ENCODE peak calls at places on chromosomes 1 and 21, in four cellular contexts. T, Y, E and A are unnamed samples.

GRCh38 chr1:52463891-52464290 is 59.5 kb downstream of the PRPF38A start:
- DNase-seq in T (no peak), Y (no peak), E (no peak), A (no peak)

GRCh38 chr1:154567386-154568164 is at the start of gene CHRNB2:
- DNase-seq in T (no peak), Y (peak; percentile 48), E (peak; percentile 80), A (peak; percentile 93)

GRCh38 chr1:111990026-111990877 is 784 bp upstream of the KCND3 start:
- DNase-seq in T (no peak), Y (no peak), E (no peak), A (no peak)

GRCh38 chr1:25715888-25716287 is 84.1 kb upstream of the SELENON start:
- DNase-seq in T (no peak), Y (no peak), E (peak; percentile 31), A (no peak)

GRCh38 chr1:181033128-181033798 is 520 bp upstream of the MR1 start:
- DNase-seq in T (peak; percentile 43), Y (no peak), E (peak; percentile 87), A (no peak)

GRCh38 chr1:13616234-13616633 is 32.6 kb downstream of the PDPN start:
- DNase-seq in T (no peak), Y (no peak), E (no peak), A (no peak)

GRCh38 chr1:208029381-208030319 is 118.7 kb upstream of the CD34 start:
- DNase-seq in T (peak; percentile 66), Y (no peak), E (no peak), A (no peak)

GRCh38 chr1:151711940-151712339 is 4.7 kb downstream of the CELF3 start:
- DNase-seq in T (no peak), Y (no peak), E (no peak), A (no peak)

GRCh38 chr1:116352349-116352813 is 20.7 kb upstream of the ATP1A1 start:
- DNase-seq in T (no peak), Y (no peak), E (peak; percentile 24), A (no peak)

GRCh38 chr1:226637147-226637935 is 88.8 kb downstream of the STUM start:
- DNase-seq in T (no peak), Y (no peak), E (no peak), A (no peak)

GRCh38 chr1:100400332-100400933 is 48.1 kb downstream of the CDC14A start:
- DNase-seq in T (no peak), Y (no peak), E (peak; percentile 89), A (no peak)

GRCh38 chr1:174995121-174995520 is 4.6 kb upstream of the CACYBP start:
- DNase-seq in T (no peak), Y (no peak), E (no peak), A (no peak)

GRCh38 chr1:30685796-30686165 is 37.6 kb downstream of the MATN1 start:
- DNase-seq in T (no peak), Y (no peak), E (no peak), A (no peak)

GRCh38 chr21:18030248-18030647 is 211.1 kb upstream of the C21orf91 start:
- DNase-seq in T (no peak), Y (no peak), E (peak; percentile 88), A (no peak)

GRCh38 chr1:24114753-24115152 is 2.8 kb upstream of the MYOM3 start:
- DNase-seq in T (no peak), Y (no peak), E (no peak), A (no peak)

GRCh38 chr1:1540015-1540816 is at the start of gene TMEM240:
- DNase-seq in T (peak; percentile 56), Y (no peak), E (no peak), A (peak; percentile 77)

GRCh38 chr1:177170756-177171535 is at the start of gene BRINP2:
- DNase-seq in T (no peak), Y (no peak), E (no peak), A (peak; percentile 64)

GRCh38 chr1:189616893-189617292 is 860.8 kb downstream of the BRINP3 start:
- DNase-seq in T (no peak), Y (no peak), E (no peak), A (no peak)